ENCODE peak calls at places on chromosomes 5 and 9, in five cellular contexts. T is body of pancreas, Y is neural progenitor cell, B is hepatocyte, S is Caco-2. O is an unnamed sample.

GRCh38 chr9:85212887-85213286 is 528.9 kb downstream of the AGTPBP1 start:
- DNase-seq in B (no peak), S (no peak), T (no peak), Y (no peak), O (peak)

GRCh38 chr9:35958104-35958825 is at the start of gene OR2S2:
- DNase-seq in T (no peak), Y (no peak), B (no peak), S (no peak), O (no peak)

GRCh38 chr9:38036359-38037084 is 32.5 kb downstream of the SHB start:
- DNase-seq in B (no peak), S (no peak), Y (no peak), T (no peak), O (no peak)

GRCh38 chr9:89448381-89448780 is 49.5 kb downstream of the SEMA4D start:
- DNase-seq in S (no peak), B (no peak), T (no peak), Y (no peak), O (no peak)

GRCh38 chr9:109037946-109038345 is 24.6 kb upstream of the CTNNAL1 start:
- DNase-seq in T (no peak), Y (no peak), S (no peak), B (no peak), O (no peak)

GRCh38 chr9:29564564-29564963 is 1991.3 kb upstream of the C9orf72 start:
- DNase-seq in Y (no peak), T (no peak), S (no peak), B (no peak), O (no peak)

GRCh38 chr9:103798620-103799019 is 295.5 kb upstream of the SMC2 start:
- DNase-seq in B (peak), Y (no peak), T (no peak), S (no peak), O (peak)

GRCh38 chr9:100999914-101000540 is 28.5 kb upstream of the PLPPR1 start:
- DNase-seq in Y (no peak), T (no peak), B (no peak), S (no peak), O (no peak)

GRCh38 chr5:120690621-120691407 is 226.7 kb downstream of the PRR16 start:
- DNase-seq in B (no peak), S (no peak), T (no peak), Y (no peak), O (no peak)

GRCh38 chr5:172688735-172689572 is 47.9 kb downstream of the NEURL1B start:
- DNase-seq in B (peak), T (peak), S (peak), Y (no peak), O (peak)

GRCh38 chr9:69223605-69224004 is 49.5 kb downstream of the TJP2 start:
- DNase-seq in S (peak), T (peak), Y (peak), B (peak), O (peak)

GRCh38 chr5:611731-612486 is at the start of gene CEP72:
- DNase-seq in B (peak), T (peak), S (peak), Y (peak), O (peak)

GRCh38 chr5:93517828-93518227 is 63.2 kb downstream of the NR2F1-AS1 start:
- DNase-seq in B (no peak), S (no peak), Y (no peak), T (no peak), O (no peak)

GRCh38 chr5:82885657-82886389 is 191.4 kb downstream of the TMEM167A start:
- DNase-seq in B (peak), T (no peak), S (no peak), Y (no peak), O (peak)

GRCh38 chr5:113917997-113918396 is 404.5 kb downstream of the YTHDC2 start:
- DNase-seq in B (peak), T (no peak), S (no peak), Y (peak), O (no peak)

GRCh38 chr5:128637031-128637430 is 99.0 kb upstream of the FBN2 start:
- DNase-seq in Y (no peak), T (no peak), S (no peak), B (no peak), O (no peak)

GRCh38 chr9:93893899-93894690 is 61.1 kb downstream of the BARX1 start:
- DNase-seq in S (peak), Y (no peak), B (peak), T (peak), O (no peak)

GRCh38 chr5:157828031-157828948 is 30.7 kb downstream of the CLINT1 start:
- DNase-seq in Y (no peak), B (no peak), S (no peak), T (no peak), O (no peak)

GRCh38 chr5:175590471-175590881 is 67.4 kb upstream of the HRH2 start:
- DNase-seq in S (no peak), T (peak), B (peak), Y (no peak), O (no peak)

GRCh38 chr5:112634166-112634565 is 103.5 kb upstream of the APC start:
- DNase-seq in B (no peak), T (no peak), Y (no peak), S (no peak), O (no peak)

GRCh38 chr9:126411948-126412284 is 85.3 kb downstream of the MVB12B start:
- DNase-seq in S (no peak), Y (no peak), T (no peak), B (no peak), O (no peak)

GRCh38 chr9:123561055-123561454 is 205.1 kb downstream of the CRB2 start:
- DNase-seq in T (no peak), Y (no peak), B (no peak), S (no peak), O (no peak)

GRCh38 chr5:60333103-60333502 is 366.9 kb downstream of the DEPDC1B start:
- DNase-seq in Y (no peak), T (no peak), B (no peak), S (no peak), O (no peak)

GRCh38 chr5:154778534-154778933 is 23.4 kb downstream of the LARP1 start:
- DNase-seq in Y (no peak), B (no peak), T (no peak), S (no peak), O (no peak)

GRCh38 chr9:17134843-17135577 is at the start of gene CNTLN:
- DNase-seq in S (peak), B (peak), T (peak), Y (peak), O (peak)

GRCh38 chr9:136367296-136368145 is 4.0 kb upstream of the DNLZ start:
- DNase-seq in T (no peak), S (no peak), B (no peak), Y (no peak), O (no peak)

GRCh38 chr9:69122086-69122390 is 52.0 kb upstream of the TJP2 start:
- DNase-seq in S (peak), Y (peak), B (peak), T (peak), O (peak)

GRCh38 chr5:2681476-2681875 is 70.0 kb downstream of the IRX2 start:
- DNase-seq in S (no peak), B (no peak), T (no peak), Y (no peak), O (no peak)

GRCh38 chr5:52783226-52783959 is 4.3 kb upstream of the ITGA1 start:
- DNase-seq in S (no peak), T (no peak), B (no peak), Y (no peak), O (peak)

GRCh38 chr5:177339107-177339638 is 12.3 kb downstream of the LMAN2 start:
- DNase-seq in S (no peak), T (no peak), B (no peak), Y (no peak), O (peak)

GRCh38 chr5:32520326-32520725 is 65.0 kb upstream of the SUB1 start:
- DNase-seq in T (no peak), Y (no peak), S (no peak), B (no peak), O (no peak)

DNA sequence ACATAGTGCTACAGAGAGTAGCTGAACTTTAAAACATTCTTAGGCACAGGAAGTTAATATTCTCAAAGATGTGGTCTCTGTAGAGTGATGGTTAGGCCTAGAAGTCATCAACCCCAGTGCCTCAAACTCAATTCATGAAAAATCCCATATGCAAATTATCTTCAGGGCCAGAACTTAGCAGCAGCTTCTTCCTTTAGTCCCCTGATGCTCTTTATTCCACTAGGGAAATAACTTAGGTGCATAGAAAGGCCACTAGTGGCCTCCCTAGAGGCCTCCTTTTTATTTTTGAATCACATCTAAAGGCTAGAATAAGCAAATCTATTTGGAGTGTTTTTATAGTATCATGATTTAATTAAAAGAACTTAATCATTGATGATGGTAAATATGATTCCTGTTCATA is 88.3 kb downstream of the GIN1 start:
- DNase-seq in B (no peak), T (no peak), S (no peak), Y (no peak), O (no peak)
- TF ChIP-seq CTCF in B (peak), T (peak), S (peak), Y (peak), O (peak)

DNA sequence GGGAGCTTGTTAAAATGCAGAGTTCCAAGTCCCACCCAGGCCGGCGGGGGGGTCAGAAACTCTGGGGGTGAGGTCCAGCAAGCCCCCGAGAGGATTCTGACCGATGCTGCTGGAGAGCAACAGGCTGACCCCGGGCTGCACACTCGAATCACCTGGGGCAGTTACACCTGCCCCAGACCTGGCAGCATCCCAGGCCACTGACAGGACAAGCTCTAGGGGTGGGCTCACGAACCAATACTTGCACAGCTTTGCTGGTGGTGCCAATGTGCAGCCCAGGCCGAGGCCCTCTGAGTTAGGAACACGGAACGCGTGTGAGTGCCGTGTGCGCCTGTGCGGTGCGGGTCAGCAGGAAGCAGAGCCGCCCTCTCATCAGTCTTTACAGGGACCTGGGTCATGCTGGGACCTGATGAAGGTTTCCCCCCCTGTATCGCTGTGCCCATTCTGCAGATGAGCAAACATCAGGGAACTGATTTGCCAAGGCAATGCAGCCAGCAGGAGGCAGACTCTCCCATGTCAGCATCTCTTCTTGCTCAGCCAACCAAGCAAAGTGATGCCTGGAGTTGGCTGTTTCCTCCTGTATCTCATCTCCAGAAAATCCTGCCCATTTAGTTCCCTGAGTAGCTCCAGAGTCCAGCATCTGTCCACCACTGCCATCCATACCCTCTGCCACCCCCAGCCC is 16.3 kb downstream of the FAM163B start:
- DNase-seq in Y (no peak), S (no peak), B (no peak), T (no peak), O (no peak)
- TF ChIP-seq CTCF in Y (no peak), S (no peak), B (peak), T (no peak), O (no peak)

GRCh38 chr5:78920604-78921003 is 64.5 kb downstream of the ARSB start:
- DNase-seq in S (peak), B (peak), T (peak), Y (no peak), O (no peak)
- TF ChIP-seq CTCF in S (peak), B (peak), T (peak), Y (peak), O (no peak)

DNA sequence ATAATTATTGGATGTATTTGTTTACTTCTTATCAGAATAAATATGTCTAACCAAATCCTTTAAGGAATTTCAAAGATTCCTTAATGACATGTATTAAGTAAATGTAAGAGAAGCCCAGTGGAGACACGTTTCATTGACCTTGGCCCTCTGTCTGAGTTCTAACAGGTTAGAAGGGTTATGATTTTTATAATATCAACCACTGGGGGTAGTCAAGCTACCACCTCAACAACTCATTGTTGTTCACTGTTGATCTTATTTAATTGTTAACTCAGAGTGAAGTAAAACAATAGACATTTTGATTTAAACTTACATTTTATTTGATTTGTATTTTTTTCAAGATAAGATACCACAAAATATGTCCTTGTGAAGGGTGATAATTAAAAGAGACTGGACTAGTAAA is 499.2 kb upstream of the COX7C start:
- DNase-seq in Y (no peak), S (no peak), B (no peak), T (no peak), O (no peak)
- TF ChIP-seq CTCF in Y (peak), S (peak), B (no peak), T (peak), O (no peak)